ENCODE peak calls at places on chromosomes 11 and 22, in seven cellular contexts. O is colonic mucosa; N is H9; Y is activated CD8-positive, alpha-beta T cell treated with anti-CD3 and anti-CD28 coated beads for 36 hours; K is GM12865; J is type B pancreatic cell; R is right lobe of liver. F is an unnamed sample.

GRCh38 chr11:130725417-130726233 is 190.7 kb downstream of the SNX19 start:
- DNase-seq in O (no peak), N (no peak), Y (no peak), K (no peak), J (no peak), R (no peak), F (no peak)

GRCh38 chr11:59953463-59954218 is 10.2 kb upstream of the OOSP4A start:
- DNase-seq in O (no peak), N (no peak), Y (no peak), K (no peak), J (no peak), R (no peak), F (no peak)

GRCh38 chr11:17838102-17838501 is 103.5 kb downstream of the KCNC1 start:
- DNase-seq in O (no peak), N (no peak), Y (no peak), K (no peak), J (no peak), R (no peak), F (no peak)

GRCh38 chr11:76277298-76278175 is 71.2 kb upstream of the WNT11 start:
- DNase-seq in O (no peak), N (no peak), Y (no peak), K (no peak), J (no peak), R (no peak), F (no peak)

GRCh38 chr22:17578129-17578754 is 14.9 kb downstream of the SLC25A18 start:
- DNase-seq in O (no peak), N (no peak), Y (no peak), K (no peak), J (no peak), R (peak), F (no peak)

GRCh38 chr11:131186629-131187075 is 183.8 kb upstream of the NTM start:
- DNase-seq in O (no peak), N (peak), Y (peak), K (peak), J (no peak), R (no peak), F (peak)

GRCh38 chr11:115872418-115872817 is 368.2 kb upstream of the CADM1 start:
- DNase-seq in O (no peak), N (no peak), Y (no peak), K (peak), J (no peak), R (no peak), F (no peak)

GRCh38 chr22:25380141-25380747 is 160.8 kb downstream of the CRYBB2 start:
- DNase-seq in O (peak), N (no peak), Y (no peak), K (no peak), J (no peak), R (no peak), F (no peak)

GRCh38 chr11:116225236-116225635 is 547.6 kb downstream of the BUD13 start:
- DNase-seq in O (no peak), N (no peak), Y (no peak), K (no peak), J (no peak), R (no peak), F (no peak)

GRCh38 chr11:77206264-77207018 is 78.4 kb downstream of the MYO7A start:
- DNase-seq in O (no peak), N (no peak), Y (no peak), K (no peak), J (no peak), R (no peak), F (no peak)

GRCh38 chr11:63226488-63227114 is 16.8 kb downstream of the SLC22A25 start:
- DNase-seq in O (no peak), N (no peak), Y (no peak), K (no peak), J (no peak), R (no peak), F (no peak)

GRCh38 chr11:72030428-72031045 is 31.8 kb downstream of the IL18BP start:
- DNase-seq in O (no peak), N (no peak), Y (no peak), K (no peak), J (no peak), R (no peak), F (no peak)

GRCh38 chr22:19473578-19473977 is 5.4 kb downstream of the UFD1 start:
- DNase-seq in O (no peak), N (no peak), Y (no peak), K (no peak), J (no peak), R (no peak), F (no peak)

GRCh38 chr11:26030419-26030818 is 301.5 kb upstream of the ANO3 start:
- DNase-seq in O (no peak), N (no peak), Y (no peak), K (no peak), J (no peak), R (no peak), F (no peak)

GRCh38 chr11:34788642-34789041 is 127.5 kb downstream of the APIP start:
- DNase-seq in O (no peak), N (no peak), Y (no peak), K (no peak), J (no peak), R (no peak), F (no peak)

GRCh38 chr22:27711756-27712155 is 89.8 kb downstream of the MN1 start:
- DNase-seq in O (no peak), N (no peak), Y (no peak), K (no peak), J (no peak), R (no peak), F (no peak)

GRCh38 chr22:27717094-27717493 is 84.5 kb downstream of the MN1 start:
- DNase-seq in O (no peak), N (no peak), Y (no peak), K (no peak), J (no peak), R (no peak), F (no peak)

GRCh38 chr22:27716074-27716473 is 85.5 kb downstream of the MN1 start:
- DNase-seq in O (no peak), N (no peak), Y (no peak), K (no peak), J (no peak), R (no peak), F (no peak)

GRCh38 chr22:27714076-27714475 is 87.5 kb downstream of the MN1 start:
- DNase-seq in O (no peak), N (no peak), Y (no peak), K (no peak), J (no peak), R (no peak), F (no peak)

DNA sequence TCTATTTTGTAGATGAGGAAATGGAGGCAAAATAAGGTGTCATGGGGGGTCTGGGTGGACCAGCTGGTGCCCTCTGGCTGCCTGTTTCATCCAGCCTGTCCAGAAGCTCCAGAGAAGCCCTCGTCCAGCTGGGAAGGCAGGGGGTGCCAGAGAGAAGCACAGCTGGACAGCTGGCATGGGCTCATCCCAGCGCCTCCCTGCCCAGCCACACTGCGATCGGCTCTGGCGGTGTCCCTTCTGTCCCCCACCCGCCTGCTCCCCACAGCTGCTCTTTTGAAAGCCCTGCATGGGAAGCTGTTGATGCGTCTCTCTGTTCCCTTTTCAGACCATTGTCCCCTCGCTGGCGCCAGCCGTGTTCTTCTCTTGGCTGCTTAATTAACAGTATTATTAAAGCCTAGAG is 86.5 kb downstream of the MN1 start:
- DNase-seq in O (no peak), N (no peak), Y (no peak), K (no peak), J (no peak), R (no peak), F (no peak)
- TF ChIP-seq CTCF in O (no peak), N (peak), Y (no peak), K (no peak), J (no peak), R (no peak), F (no peak)

DNA sequence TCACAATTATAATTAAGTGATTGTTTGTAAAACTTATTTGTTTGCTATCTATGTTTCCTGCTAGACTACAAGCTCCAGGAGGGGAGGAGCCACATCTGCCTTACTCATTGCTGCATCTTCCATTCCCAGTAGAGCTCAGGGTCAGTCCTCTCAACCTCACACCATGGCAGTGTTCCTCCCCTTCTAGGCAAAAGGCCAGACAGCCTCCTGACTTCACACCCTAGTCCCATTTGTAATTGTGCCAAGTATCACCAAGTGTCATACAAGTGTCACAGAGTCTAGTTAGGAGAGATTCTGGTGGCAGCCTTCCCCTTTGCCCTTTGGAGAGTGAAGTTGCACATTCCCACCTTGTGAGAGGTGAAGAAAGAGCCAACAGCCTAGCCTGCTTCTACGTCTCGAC is 490.4 kb downstream of the INSC start:
- DNase-seq in O (no peak), N (no peak), Y (no peak), K (no peak), J (no peak), R (no peak), F (no peak)
- TF ChIP-seq CTCF in O (no peak), N (no peak), Y (no peak), K (no peak), J (no peak), R (no peak), F (no peak)

DNA sequence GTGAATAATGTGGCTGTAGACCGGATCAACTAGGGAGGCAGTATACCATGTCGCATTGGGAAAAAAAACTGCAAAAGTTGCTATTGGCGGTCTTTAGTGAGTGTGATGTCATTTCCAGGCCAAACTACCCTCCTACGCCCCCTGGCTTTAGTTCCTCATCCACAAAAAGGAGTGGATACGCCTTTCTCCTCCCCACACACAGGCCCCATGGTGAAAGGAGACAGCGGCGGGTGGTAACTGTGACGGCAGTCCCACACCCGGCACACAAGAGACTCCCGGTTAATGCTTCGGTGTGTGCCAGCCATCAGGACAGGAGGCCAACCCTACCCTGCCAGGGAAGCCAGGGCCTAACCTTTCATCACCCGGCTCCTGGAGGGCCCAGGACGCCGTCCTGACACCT is 11.0 kb downstream of the TP53I11 start:
- DNase-seq in O (no peak), N (peak), Y (no peak), K (no peak), J (no peak), R (no peak), F (no peak)
- TF ChIP-seq CTCF in O (no peak), N (peak), Y (no peak), K (no peak), J (peak), R (no peak), F (no peak)

GRCh38 chr11:125257185-125257584 is 92.6 kb downstream of the PKNOX2 start:
- DNase-seq in O (no peak), N (peak), Y (no peak), K (no peak), J (no peak), R (no peak), F (no peak)
- TF ChIP-seq CTCF in O (no peak), N (peak), Y (no peak), K (peak), J (peak), R (no peak), F (no peak)

DNA sequence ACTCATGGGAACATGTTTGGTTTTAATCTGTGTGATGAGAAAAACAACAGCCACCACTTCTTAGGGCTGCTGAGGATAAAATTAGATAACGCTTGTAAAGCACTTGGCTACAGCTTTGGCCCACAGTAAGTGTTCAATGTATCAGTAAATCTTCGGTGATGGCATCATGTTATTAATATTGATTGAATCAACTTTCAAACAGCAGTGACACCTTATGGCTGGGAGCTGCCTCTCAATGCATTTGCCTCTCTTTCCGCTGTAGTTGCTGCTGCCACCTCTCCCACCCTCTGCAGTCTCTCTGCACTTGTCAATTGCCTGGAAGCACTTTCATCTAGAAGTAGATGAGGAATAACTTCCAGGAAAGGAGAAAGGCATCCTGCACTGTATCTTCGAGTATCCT is 491.1 kb downstream of the OPCML start:
- DNase-seq in O (no peak), N (no peak), Y (no peak), K (no peak), J (no peak), R (no peak), F (no peak)
- TF ChIP-seq CTCF in O (no peak), N (no peak), Y (no peak), K (no peak), J (no peak), R (no peak), F (no peak)

GRCh38 chr11:119489087-119489486 is 66.1 kb upstream of the THY1 start:
- DNase-seq in O (no peak), N (no peak), Y (no peak), K (no peak), J (no peak), R (no peak), F (no peak)

GRCh38 chr11:119493712-119494111 is 70.7 kb upstream of the THY1 start:
- DNase-seq in O (peak), N (peak), Y (peak), K (peak), J (no peak), R (no peak), F (peak)

GRCh38 chr11:119488256-119488995 is 65.5 kb upstream of the THY1 start:
- DNase-seq in O (no peak), N (peak), Y (no peak), K (no peak), J (peak), R (no peak), F (no peak)

GRCh38 chr11:119490253-119491006 is 67.5 kb upstream of the THY1 start:
- DNase-seq in O (no peak), N (no peak), Y (no peak), K (no peak), J (no peak), R (no peak), F (no peak)

DNA sequence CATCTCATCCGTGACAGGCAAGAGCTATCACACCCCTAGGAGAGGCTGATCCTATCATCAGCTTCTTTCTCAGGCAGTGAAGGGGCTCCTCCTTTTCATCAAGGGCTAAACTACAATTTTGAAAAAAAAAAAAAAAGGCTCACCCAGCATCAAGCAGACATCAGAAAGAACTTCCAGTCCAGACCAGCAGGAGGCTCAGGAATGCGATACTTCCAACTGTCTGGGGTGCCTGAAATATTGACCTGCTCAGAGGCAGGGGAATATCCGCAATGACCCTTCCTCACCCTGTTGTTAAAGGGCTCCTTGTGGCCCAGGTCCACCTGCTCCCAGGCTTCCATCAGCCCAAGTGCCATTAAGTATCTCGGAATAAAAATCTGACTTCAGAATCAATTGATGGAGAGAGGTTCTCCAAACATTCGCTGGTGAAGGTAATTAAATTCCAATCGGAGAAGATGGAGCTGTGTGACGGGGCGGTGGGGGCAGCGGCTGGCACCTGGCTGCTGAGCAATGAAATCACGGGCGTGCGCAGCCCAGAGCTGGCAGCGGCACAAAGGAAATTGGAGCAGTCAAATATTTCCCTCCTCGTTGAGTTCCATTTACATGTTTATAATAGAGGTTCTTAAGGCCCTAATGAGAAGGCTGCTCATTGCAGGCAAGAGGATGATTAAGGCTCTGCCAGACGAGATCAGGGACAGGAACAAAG is 68.9 kb upstream of the THY1 start:
- DNase-seq in O (no peak), N (no peak), Y (no peak), K (no peak), J (no peak), R (no peak), F (no peak)
- TF ChIP-seq CTCF in O (no peak), N (peak), Y (no peak), K (peak), J (peak), R (peak), F (no peak)

GRCh38 chr22:49392247-49392646 is 435.4 kb downstream of the BRD1 start:
- DNase-seq in O (no peak), N (no peak), Y (no peak), K (no peak), J (no peak), R (no peak), F (no peak)
- TF ChIP-seq CTCF in O (no peak), N (no peak), Y (no peak), K (no peak), J (no peak), R (no peak), F (no peak)